ENCODE peak calls at places on chromosomes 12 and 14, in six cellular contexts. K is GM04504, Y is astrocyte of the hippocampus, N is NCI-H1436, U is HEK293T, F is suprapubic skin. B is an unnamed sample.

GRCh38 chr14:64253672-64254071 is 40.5 kb downstream of the ESR2 start:
- DNase-seq in K (peak; percentile 1), Y (no peak), N (no peak), U (no peak), F (no peak), B (no peak)

GRCh38 chr12:47813491-47814196 is 6.1 kb downstream of the HDAC7 start:
- DNase-seq in K (no peak), Y (no peak), N (no peak), U (no peak), F (no peak), B (no peak)

GRCh38 chr12:56286044-56286830 is 13.9 kb downstream of the CS start:
- DNase-seq in K (no peak), Y (no peak), N (no peak), U (no peak), F (no peak), B (no peak)

GRCh38 chr12:39510001-39510400 is 67.1 kb upstream of the KIF21A start:
- DNase-seq in K (no peak), Y (no peak), N (no peak), U (no peak), F (no peak), B (no peak)

GRCh38 chr14:52286659-52287649 is 19.5 kb downstream of the PTGDR start:
- DNase-seq in K (no peak), Y (peak; percentile 30), N (no peak), U (no peak), F (no peak), B (no peak)

GRCh38 chr14:101965145-101965531 is 765 bp downstream of the DYNC1H1 start:
- DNase-seq in K (peak; percentile 52), Y (peak; percentile 76), N (peak; percentile 25), U (peak; percentile 55), F (peak; percentile 80), B (no peak)

GRCh38 chr12:7439579-7440505 is 4.1 kb downstream of the CD163L1 start:
- DNase-seq in K (no peak), Y (peak; percentile 45), N (no peak), U (peak; percentile 32), F (no peak), B (no peak)

GRCh38 chr12:51714666-51715065 is 123.6 kb downstream of the SCN8A start:
- DNase-seq in K (peak; percentile 54), Y (no peak), N (no peak), U (no peak), F (no peak), B (peak; percentile 61)

GRCh38 chr14:26163761-26164160 is 434.1 kb downstream of the NOVA1 start:
- DNase-seq in K (no peak), Y (peak; percentile 46), N (no peak), U (peak; percentile 17), F (no peak), B (no peak)

GRCh38 chr12:117036046-117036445 is 63.2 kb downstream of the TESC start:
- DNase-seq in K (no peak), Y (no peak), N (peak; percentile 84), U (no peak), F (no peak), B (no peak)

GRCh38 chr12:81257952-81258551 is 180.2 kb downstream of the ACSS3 start:
- DNase-seq in K (peak; percentile 25), Y (peak; percentile 68), N (peak; percentile 47), U (peak; percentile 17), F (no peak), B (peak; percentile 18)

GRCh38 chr14:68363841-68364711 is 428.8 kb downstream of the ZFP36L1 start:
- DNase-seq in K (no peak), Y (peak; percentile 94), N (no peak), U (peak; percentile 56), F (no peak), B (no peak)

GRCh38 chr14:71212683-71213107 is 305.4 kb downstream of the PCNX1 start:
- DNase-seq in K (no peak), Y (no peak), N (no peak), U (no peak), F (no peak), B (no peak)

GRCh38 chr14:99234982-99235491 is 37.0 kb downstream of the BCL11B start:
- DNase-seq in K (no peak), Y (no peak), N (no peak), U (peak; percentile 56), F (peak; percentile 72), B (no peak)

GRCh38 chr12:4984971-4985370 is 58.7 kb upstream of the KCNA5 start:
- DNase-seq in K (no peak), Y (no peak), N (peak; percentile 45), U (no peak), F (no peak), B (no peak)

GRCh38 chr12:49131973-49132461 is 822 bp upstream of the TUBA1B start:
- DNase-seq in K (no peak), Y (peak; percentile 49), N (no peak), U (no peak), F (no peak), B (no peak)

GRCh38 chr14:73467800-73468199 is 9.5 kb upstream of the NUMB start:
- DNase-seq in K (no peak), Y (no peak), N (no peak), U (no peak), F (no peak), B (no peak)

GRCh38 chr12:7501031-7501585 is 2.5 kb downstream of the CD163 start:
- DNase-seq in K (no peak), Y (no peak), N (no peak), U (no peak), F (no peak), B (no peak)

GRCh38 chr12:93851245-93851665 is 174.1 kb downstream of the CRADD start:
- DNase-seq in K (no peak), Y (no peak), N (no peak), U (no peak), F (no peak), B (no peak)

GRCh38 chr12:108560321-108560721 is 652 bp downstream of the SART3 start:
- DNase-seq in K (no peak), Y (peak; percentile 52), N (no peak), U (no peak), F (no peak), B (no peak)

B was measured in BJ.